ENCODE peak calls at places on chromosomes 2 and 18, in four cellular contexts. U, C, F and D are unnamed samples.

GRCh38 chr2:3498783-3499394 is 20.4 kb downstream of the ADI1 start:
- DNase-seq in U (no peak), C (no peak), F (no peak), D (no peak)

GRCh38 chr2:98790221-98790620 is 59.3 kb upstream of the MGAT4A start:
- DNase-seq in U (no peak), C (no peak), F (peak), D (no peak)

GRCh38 chr2:19949071-19949470 is 40.8 kb downstream of the WDR35 start:
- DNase-seq in U (no peak), C (peak), F (no peak), D (no peak)

GRCh38 chr2:202215179-202215578 is 23.2 kb downstream of the SUMO1 start:
- DNase-seq in U (no peak), C (peak), F (no peak), D (no peak)

GRCh38 chr2:36798724-36799123 is 102.2 kb downstream of the VIT start:
- DNase-seq in U (no peak), C (no peak), F (no peak), D (no peak)

GRCh38 chr2:125870746-125871145 is 785.2 kb upstream of the GYPC start:
- DNase-seq in U (no peak), C (no peak), F (no peak), D (no peak)

GRCh38 chr2:105490204-105490603 is 91.4 kb upstream of the FHL2 start:
- DNase-seq in U (no peak), C (no peak), F (no peak), D (no peak)

GRCh38 chr2:25043241-25043867 is 1.5 kb downstream of the EFR3B start:
- DNase-seq in U (no peak), C (peak), F (peak), D (peak)

GRCh38 chr2:159716857-159717256 is 4.6 kb downstream of the MARCHF7 start:
- DNase-seq in U (no peak), C (no peak), F (no peak), D (no peak)

GRCh38 chr2:38600242-38600891 is 2.4 kb downstream of the HNRNPLL start:
- DNase-seq in U (no peak), C (no peak), F (no peak), D (peak)

GRCh38 chr18:48946329-48946835 is 4.4 kb downstream of the SMAD7 start:
- DNase-seq in U (no peak), C (peak), F (no peak), D (no peak)

GRCh38 chr18:63889641-63890040 is 2.1 kb downstream of the SERPINB2 start:
- DNase-seq in U (no peak), C (no peak), F (no peak), D (no peak)

GRCh38 chr18:69127844-69128486 is 272.7 kb upstream of the DOK6 start:
- DNase-seq in U (no peak), C (no peak), F (no peak), D (peak)

GRCh38 chr2:239487272-239487671 is 86.5 kb upstream of the HDAC4 start:
- DNase-seq in U (no peak), C (no peak), F (no peak), D (no peak)

GRCh38 chr2:104052341-104052740 is 801.6 kb upstream of the POU3F3 start:
- DNase-seq in U (no peak), C (no peak), F (no peak), D (no peak)
- H3K56ac ChIP-seq in U (no peak), C (no peak), F (no peak), D (no peak)

GRCh38 chr2:204108301-204108700 is 171.7 kb downstream of the ICOS start:
- DNase-seq in U (no peak), C (no peak), F (peak), D (peak)
- H3K56ac ChIP-seq in U (no peak), C (no peak), F (no peak), D (peak)

DNA sequence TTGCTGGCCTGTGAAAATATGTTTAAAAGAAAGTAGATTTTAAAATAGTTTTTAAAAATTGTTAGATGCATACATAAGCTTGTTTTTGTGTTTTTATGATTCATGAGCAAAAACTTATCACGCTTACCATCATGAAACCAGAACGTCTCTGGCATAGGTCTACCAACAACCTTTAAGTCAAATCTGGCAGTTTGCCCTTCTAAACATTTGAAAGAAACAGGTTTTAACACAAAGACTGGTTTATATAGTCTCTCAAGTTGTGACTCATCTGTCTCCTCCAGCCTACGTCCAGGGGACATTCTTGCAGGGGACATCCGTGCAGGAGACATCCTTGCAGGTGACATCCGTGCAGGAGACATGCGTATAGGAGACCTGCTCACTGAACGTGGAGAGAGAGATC is 29.6 kb downstream of the TTN start:
- DNase-seq in U (no peak), C (no peak), F (no peak), D (no peak)
- H3K56ac ChIP-seq in U (no peak), C (no peak), F (no peak), D (no peak)

DNA sequence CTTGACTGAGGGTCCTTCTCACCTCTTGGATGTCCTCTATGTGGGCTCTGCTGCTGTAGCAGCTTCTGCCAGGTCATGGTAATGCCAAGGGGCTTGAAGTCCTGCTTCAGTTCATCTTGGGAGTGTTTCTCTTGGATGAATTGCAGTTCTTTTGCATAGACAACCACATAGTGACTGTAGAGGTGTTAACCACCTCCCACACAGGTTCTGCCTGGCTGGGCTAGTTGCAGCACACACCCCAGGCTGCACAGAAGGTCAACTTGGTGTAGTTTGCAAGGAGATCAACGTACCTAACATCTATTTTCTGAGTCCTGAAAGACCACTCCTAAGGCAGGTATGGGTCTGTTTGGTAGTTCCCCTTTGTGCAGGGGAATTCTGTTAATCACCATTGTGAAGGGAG is 108.1 kb downstream of the ADCYAP1 start:
- DNase-seq in U (no peak), C (no peak), F (no peak), D (no peak)
- H3K56ac ChIP-seq in U (no peak), C (no peak), F (no peak), D (no peak)

DNA sequence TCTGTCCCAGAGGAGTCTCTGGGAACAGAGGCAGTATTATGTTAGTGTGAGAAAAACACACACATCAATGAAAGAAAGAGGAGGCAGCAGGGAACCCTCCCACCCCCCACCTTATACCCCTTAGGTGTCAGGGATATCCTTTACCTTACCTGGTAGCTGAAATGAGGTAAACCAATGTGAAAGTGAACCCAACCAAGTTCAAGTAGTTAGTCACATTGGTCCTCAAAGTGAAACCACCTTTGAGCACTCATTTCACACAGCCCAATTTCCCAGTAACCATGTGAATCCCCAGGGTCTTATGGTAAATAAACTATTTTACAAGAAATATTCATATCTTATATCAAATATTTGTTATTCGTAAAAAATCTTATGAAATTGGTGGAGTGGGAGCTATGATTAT is 377.8 kb downstream of the LRATD1 start:
- DNase-seq in U (no peak), C (no peak), F (no peak), D (no peak)
- H3K56ac ChIP-seq in U (no peak), C (no peak), F (no peak), D (no peak)

DNA sequence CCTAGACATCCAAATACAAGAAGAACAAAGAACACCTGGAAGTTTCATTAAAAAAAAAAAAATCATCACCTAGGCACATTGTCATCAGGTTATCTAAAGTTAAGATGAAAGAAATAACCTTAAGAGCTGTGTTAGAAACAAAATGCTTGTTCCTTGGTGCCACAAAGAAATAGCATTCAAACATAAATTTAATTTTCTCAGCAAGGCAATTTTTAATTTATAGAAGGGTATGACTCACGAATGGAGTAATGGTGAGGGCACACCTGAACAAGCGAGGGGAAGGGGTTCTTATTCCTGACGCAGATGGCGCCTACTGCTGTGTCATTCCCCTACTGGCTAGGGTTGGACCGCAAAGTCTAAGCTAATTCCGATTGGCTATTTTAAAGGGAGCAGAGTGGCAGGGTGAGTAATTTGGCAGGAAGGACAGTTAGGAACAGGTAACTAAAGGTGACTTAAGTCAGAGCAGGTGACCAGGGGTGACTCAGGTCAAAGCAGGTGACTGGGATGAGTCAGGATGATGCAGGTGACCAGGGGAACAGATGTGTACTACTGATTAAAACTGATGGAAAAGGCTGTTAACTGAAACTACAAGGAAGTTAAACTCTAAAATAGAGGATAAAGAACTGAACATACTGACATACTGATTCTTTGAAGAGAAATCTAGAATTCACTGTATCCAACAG is 30.0 kb upstream of the TWSG1 start:
- DNase-seq in U (no peak), C (no peak), F (no peak), D (no peak)
- H3K56ac ChIP-seq in U (no peak), C (no peak), F (no peak), D (no peak)